ENCODE peak calls at places on chromosome 7, in four cellular contexts. H, F, U and R are unnamed samples.
A peak's percentile ranks its signal among the peaks of the same experiment; 100 is the strongest.

GRCh38 chr7:51253157-51253556 is 63.5 kb downstream of the COBL start:
- DNase-seq in H (no peak), F (no peak), U (no peak), R (no peak)

GRCh38 chr7:36312064-36312914 is 77.4 kb upstream of the ANLN start:
- DNase-seq in H (no peak), F (no peak), U (peak; percentile 47), R (no peak)

GRCh38 chr7:139702313-139702731 is 75.5 kb downstream of the HIPK2 start:
- DNase-seq in H (no peak), F (no peak), U (no peak), R (no peak)

GRCh38 chr7:63067897-63068585 is 930.6 kb upstream of the ZNF722 start:
- DNase-seq in H (no peak), F (no peak), U (no peak), R (no peak)

GRCh38 chr7:106443156-106443555 is 158.4 kb upstream of the NAMPT start:
- DNase-seq in H (no peak), F (no peak), U (no peak), R (no peak)

GRCh38 chr7:131021902-131022301 is 287.9 kb upstream of the KLF14 start:
- DNase-seq in H (no peak), F (no peak), U (no peak), R (no peak)

GRCh38 chr7:28065721-28066285 is 114.8 kb downstream of the JAZF1 start:
- DNase-seq in H (no peak), F (no peak), U (no peak), R (no peak)

GRCh38 chr7:134449596-134450194 is 9.2 kb downstream of the AKR1B1 start:
- DNase-seq in H (no peak), F (peak; percentile 54), U (no peak), R (peak; percentile 13)

GRCh38 chr7:39811161-39811614 is 138.9 kb upstream of the CDK13 start:
- DNase-seq in H (peak; percentile 18), F (peak; percentile 25), U (no peak), R (no peak)

GRCh38 chr7:102976493-102976892 is 63.7 kb downstream of the LRRC17 start:
- DNase-seq in H (no peak), F (no peak), U (no peak), R (no peak)

GRCh38 chr7:102979670-102980069 is 66.9 kb downstream of the LRRC17 start:
- DNase-seq in H (no peak), F (no peak), U (no peak), R (no peak)

GRCh38 chr7:102975854-102976253 is 63.1 kb downstream of the LRRC17 start:
- DNase-seq in H (no peak), F (no peak), U (no peak), R (no peak)

GRCh38 chr7:102981451-102981850 is 68.7 kb downstream of the LRRC17 start:
- DNase-seq in H (no peak), F (no peak), U (no peak), R (no peak)

DNA sequence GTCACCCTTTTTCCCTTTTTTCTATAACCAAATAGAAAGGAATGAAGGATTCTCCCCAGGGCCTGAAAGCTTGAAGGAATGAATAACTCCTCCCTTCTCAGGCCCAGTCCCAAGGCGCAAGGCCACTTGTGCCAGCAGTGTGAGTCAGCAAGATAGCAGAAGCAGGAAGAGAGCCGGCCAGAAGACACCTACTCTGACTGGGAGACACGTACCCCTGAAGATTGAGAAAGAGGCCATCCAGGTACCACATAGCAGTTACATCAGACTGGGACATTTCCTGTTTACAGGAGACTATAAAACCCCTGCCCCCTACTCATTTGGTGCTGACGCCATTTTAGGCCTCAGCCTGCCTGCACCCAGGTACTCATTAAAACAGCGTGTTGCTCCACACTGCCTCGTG is 65.5 kb downstream of the LRRC17 start:
- DNase-seq in H (peak; percentile 78), F (peak; percentile 82), U (no peak), R (peak; percentile 56)
- TF ChIP-seq POLR2A in H (no peak), F (no peak), U (no peak), R (peak; percentile 27)

DNA sequence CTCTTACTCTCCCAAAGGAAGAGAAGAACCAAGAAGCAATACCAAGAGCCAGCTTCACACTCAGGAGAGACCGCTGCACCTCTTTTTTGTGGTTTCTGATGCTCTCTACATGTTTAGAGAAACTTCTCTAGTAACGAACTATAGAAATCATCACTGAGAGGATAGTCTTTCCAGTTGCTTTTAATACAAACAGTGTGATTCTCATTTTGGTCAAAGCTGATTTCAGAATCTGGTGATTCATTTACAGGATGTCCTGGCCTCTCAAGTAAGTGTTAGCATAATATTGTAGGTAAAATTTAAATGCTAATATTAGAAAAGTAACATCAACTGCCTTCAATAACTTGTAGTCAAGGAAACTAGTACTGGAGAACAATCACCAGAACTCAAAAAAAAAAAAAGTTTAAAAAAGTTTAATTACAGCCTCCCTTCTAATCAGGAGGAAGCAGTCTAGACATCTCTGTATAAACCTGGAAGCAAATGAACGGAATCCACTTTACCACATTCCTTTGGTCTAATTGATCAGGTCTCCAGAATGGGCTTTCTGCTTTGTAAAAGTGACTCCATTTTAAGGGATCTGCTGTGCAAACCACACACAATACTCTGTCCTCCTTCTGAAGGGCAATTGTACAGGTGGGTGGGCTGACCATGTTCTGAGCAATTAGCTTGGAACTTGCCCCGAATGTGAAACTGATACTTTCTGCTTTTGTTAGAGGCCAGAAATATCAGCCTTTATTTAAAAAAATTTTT is 3.0 kb downstream of the LAMB1 start:
- DNase-seq in H (no peak), F (peak; percentile 60), U (no peak), R (no peak)
- TF ChIP-seq POLR2A in H (no peak), F (no peak), U (no peak), R (no peak)

DNA sequence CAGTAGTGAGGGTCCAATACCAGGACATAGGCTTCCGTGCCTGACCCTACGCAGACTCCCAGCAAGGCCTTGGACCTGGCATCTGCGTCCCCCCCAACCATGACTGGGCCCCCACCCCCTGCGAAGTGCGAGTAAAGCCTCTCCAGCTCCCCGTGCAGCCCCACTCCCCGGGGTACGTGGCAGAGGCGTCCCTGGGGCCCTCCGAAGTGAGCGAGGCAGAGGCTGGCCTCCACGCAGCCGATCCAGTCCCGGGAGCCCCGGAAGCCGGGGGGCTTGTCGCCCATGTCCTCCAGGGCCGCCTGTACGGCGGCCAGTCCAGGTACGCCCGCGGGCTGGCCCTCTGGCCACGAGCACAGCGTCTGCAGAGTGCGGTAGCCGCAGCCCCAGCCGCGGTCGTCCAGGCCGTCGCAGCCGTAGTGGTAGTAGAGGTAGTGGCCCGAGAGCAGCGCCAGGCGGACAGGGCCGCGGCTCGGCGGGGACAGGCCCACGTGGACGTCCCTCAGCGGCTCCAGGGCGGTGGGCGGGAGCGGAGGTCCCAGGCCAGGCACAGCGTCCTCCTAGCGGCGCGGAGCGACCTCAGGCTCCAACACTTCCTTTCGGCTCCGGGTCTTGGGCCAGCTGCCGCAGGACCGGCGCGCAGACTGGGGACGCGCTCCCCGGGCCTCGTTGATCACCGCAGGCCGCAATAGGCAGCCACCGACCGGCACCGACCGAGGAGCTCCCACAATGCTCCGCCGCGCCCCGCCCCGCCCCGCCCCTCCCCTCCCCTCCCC is at the start of gene UFSP1:
- DNase-seq in H (no peak), F (no peak), U (no peak), R (no peak)
- TF ChIP-seq POLR2A in H (no peak), F (peak; percentile 46), U (no peak), R (peak; percentile 75)

GRCh38 chr7:151233111-151233701 is 923 bp downstream of the CHPF2 start:
- DNase-seq in H (peak; percentile 91), F (peak; percentile 89), U (peak; percentile 87), R (peak; percentile 89)

GRCh38 chr7:151233804-151234203 is 1.5 kb downstream of the CHPF2 start:
- DNase-seq in H (no peak), F (no peak), U (peak; percentile 74), R (no peak)

GRCh38 chr7:151231080-151231479 is 1.2 kb upstream of the CHPF2 start:
- DNase-seq in H (no peak), F (no peak), U (no peak), R (no peak)

GRCh38 chr7:151231964-151232271 is 365 bp upstream of the CHPF2 start:
- DNase-seq in H (no peak), F (no peak), U (no peak), R (no peak)

GRCh38 chr7:151232272-151233110 is at the start of gene CHPF2:
- DNase-seq in H (peak; percentile 97), F (peak; percentile 84), U (peak; percentile 99), R (peak; percentile 90)
- TF ChIP-seq POLR2A in H (peak; percentile 87), F (peak; percentile 74), U (peak; percentile 69), R (peak; percentile 80)

GRCh38 chr7:12111461-12112405 is 99.4 kb upstream of the TMEM106B start:
- DNase-seq in H (no peak), F (no peak), U (peak; percentile 72), R (no peak)
- TF ChIP-seq POLR2A in H (no peak), F (no peak), U (no peak), R (no peak)

GRCh38 chr7:45001138-45001694 is 1.2 kb downstream of the CCM2 start:
- DNase-seq in H (peak; percentile 35), F (no peak), U (peak; percentile 82), R (peak; percentile 90)
- TF ChIP-seq POLR2A in H (no peak), F (no peak), U (no peak), R (peak; percentile 29)

DNA sequence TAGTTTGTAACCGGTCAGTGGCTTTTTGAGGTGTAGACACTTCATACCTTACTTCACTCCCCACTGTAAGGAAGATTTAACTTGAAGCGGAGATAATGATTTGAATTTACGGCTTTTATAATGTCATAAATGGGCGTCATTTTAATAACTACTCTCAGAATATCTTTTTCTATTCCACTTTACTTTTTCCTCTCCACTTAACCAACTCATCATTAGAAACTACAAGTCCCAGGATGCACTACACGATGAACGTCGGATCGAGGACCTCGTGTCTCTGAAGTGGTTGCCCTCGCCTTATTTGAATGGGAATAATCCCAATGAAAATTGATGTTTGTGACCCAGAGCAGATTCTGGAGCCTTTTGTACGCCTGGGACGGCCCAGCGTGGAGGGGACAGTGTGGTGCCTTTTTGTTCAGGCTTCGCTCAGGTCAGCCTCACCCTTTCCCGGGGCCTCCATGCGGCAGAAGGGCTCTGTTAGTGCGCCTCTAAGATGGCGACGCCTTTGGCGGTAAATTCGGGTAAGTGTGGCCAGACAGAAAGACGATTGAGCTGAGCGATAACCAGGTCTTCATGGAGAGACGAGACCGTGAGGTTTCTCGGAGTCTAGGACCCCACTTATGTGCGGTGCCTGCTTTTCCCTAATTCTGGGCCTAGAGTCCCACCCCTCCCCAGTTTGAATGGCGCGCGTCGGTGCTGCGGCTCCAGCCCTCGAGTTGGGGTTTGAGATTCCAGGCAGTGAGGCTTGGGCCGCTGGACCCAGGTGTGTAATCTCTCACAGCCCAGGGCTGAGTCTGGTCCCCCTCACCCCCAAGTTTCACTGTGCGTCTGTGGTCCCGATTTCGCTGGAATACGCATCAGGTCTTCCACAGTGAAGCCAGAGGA is at the start of gene NUP205:
- DNase-seq in H (peak; percentile 88), F (peak; percentile 85), U (peak; percentile 92), R (peak; percentile 91)
- TF ChIP-seq POLR2A in H (peak; percentile 92), F (peak; percentile 69), U (no peak), R (peak; percentile 93)